ENCODE peak calls at places on chromosomes 3 and 15, in four cellular contexts. I is NCI-H774, T is RPMI7951, K is nucleus accumbens. V is an unnamed sample.

GRCh38 chr3:14837864-14838263 is 19.1 kb downstream of the FGD5 start:
- DNase-seq in I (no peak), T (no peak), K (no peak), V (no peak)

GRCh38 chr3:15042936-15043335 is 22.2 kb downstream of the MRPS25 start:
- DNase-seq in I (no peak), T (no peak), K (no peak), V (no peak)

GRCh38 chr3:10992946-10993728 is 589 bp downstream of the SLC6A1 start:
- DNase-seq in K (peak), T (no peak), I (no peak), V (no peak)

GRCh38 chr3:133663569-133664313 is 2.0 kb upstream of the TOPBP1 start:
- DNase-seq in T (peak), I (peak), K (peak), V (peak)

GRCh38 chr3:138089091-138089490 is 26.3 kb downstream of the DZIP1L start:
- DNase-seq in I (no peak), K (no peak), T (no peak), V (no peak)

GRCh38 chr15:86316699-86317378 is 237.2 kb downstream of the AGBL1 start:
- DNase-seq in K (no peak), I (no peak), T (no peak), V (no peak)

GRCh38 chr3:145015243-145015642 is 1043.6 kb downstream of the DIPK2A start:
- DNase-seq in K (no peak), I (no peak), T (peak), V (no peak)

GRCh38 chr3:171704814-171705213 is 105.5 kb downstream of the PLD1 start:
- DNase-seq in I (no peak), K (no peak), T (no peak), V (no peak)

GRCh38 chr3:36850743-36851142 is 86.4 kb upstream of the DCLK3 start:
- DNase-seq in K (no peak), I (no peak), T (no peak), V (no peak)

GRCh38 chr3:117873236-117873635 is 1161.4 kb downstream of the IGSF11 start:
- DNase-seq in K (no peak), I (no peak), T (no peak), V (peak)

GRCh38 chr15:49215768-49216739 is 46.0 kb downstream of the GALK2 start:
- DNase-seq in K (no peak), T (peak), I (peak), V (peak)

GRCh38 chr3:45644063-45644462 is 45.1 kb upstream of the SACM1L start:
- DNase-seq in I (no peak), T (peak), K (no peak), V (no peak)

GRCh38 chr3:99845335-99845734 is 27.7 kb downstream of the CMSS1 start:
- DNase-seq in I (no peak), T (no peak), K (no peak), V (no peak)

GRCh38 chr15:40809051-40809450 is 1.8 kb upstream of the DNAJC17 start:
- DNase-seq in T (no peak), K (no peak), I (no peak), V (no peak)

GRCh38 chr3:102089904-102090492 is 240.7 kb downstream of the NFKBIZ start:
- DNase-seq in I (no peak), K (no peak), T (no peak), V (no peak)

GRCh38 chr15:30928076-30928475 is 24.4 kb downstream of the FAN1 start:
- DNase-seq in T (no peak), K (no peak), I (no peak), V (no peak)

GRCh38 chr3:173747427-173747826 is 349.9 kb downstream of the NLGN1 start:
- DNase-seq in T (no peak), K (no peak), I (no peak), V (no peak)

GRCh38 chr3:160601288-160601687 is 35.9 kb upstream of the KPNA4 start:
- DNase-seq in K (no peak), T (no peak), I (no peak), V (no peak)

GRCh38 chr3:46607603-46608028 is 4.7 kb upstream of the FAM240A start:
- DNase-seq in I (no peak), T (peak), K (no peak), V (no peak)

GRCh38 chr3:102129774-102130608 is 280.7 kb downstream of the NFKBIZ start:
- DNase-seq in I (no peak), K (no peak), T (peak), V (no peak)

GRCh38 chr3:111799951-111800350 is 59.1 kb upstream of the PHLDB2 start:
- DNase-seq in I (no peak), T (no peak), K (no peak), V (no peak)

GRCh38 chr3:55624238-55624637 is 137.1 kb upstream of the WNT5A start:
- DNase-seq in I (no peak), T (peak), K (no peak), V (no peak)

GRCh38 chr15:52093539-52094502 is 18.8 kb downstream of the BCL2L10 start:
- DNase-seq in K (no peak), I (no peak), T (peak), V (no peak)

GRCh38 chr15:32028921-32029320 is 1.4 kb upstream of the CHRNA7 start:
- DNase-seq in T (no peak), K (no peak), I (no peak), V (peak)

GRCh38 chr3:64502284-64502683 is 185.5 kb downstream of the ADAMTS9 start:
- DNase-seq in T (peak), K (no peak), I (no peak), V (no peak)

GRCh38 chr15:68487087-68487843 is 55.3 kb upstream of the ITGA11 start:
- DNase-seq in K (no peak), I (no peak), T (peak), V (no peak)